ENCODE peak calls at places on chromosome 13, in five cellular contexts. G is activated T-helper 9 cell treated with anti-CD3 and anti-CD28 coated beads, Interleukin-2, amount 50 U/mL, for 16 hours; H is central memory CD4-positive, alpha-beta T cell; P is activated CD8-positive, alpha-beta memory T cell treated with anti-CD3 and anti-CD28 coated beads for 1 hour; S is HT-29. O is an unnamed sample.
A peak's percentile ranks its signal among the peaks of the same experiment; 100 is the strongest.

GRCh38 chr13:29550589-29550988 is 44.9 kb downstream of the SLC7A1 start:
- DNase-seq in S (no peak), H (no peak), G (no peak), P (no peak), O (no peak)

GRCh38 chr13:108495686-108496363 is 133.6 kb upstream of the MYO16 start:
- DNase-seq in P (no peak), S (no peak), G (no peak), H (peak; percentile 8), O (no peak)

GRCh38 chr13:111006508-111007031 is 91.7 kb upstream of the ANKRD10 start:
- DNase-seq in S (peak; percentile 42), H (no peak), P (no peak), G (no peak), O (peak; percentile 44)

GRCh38 chr13:27997904-27998522 is 9.5 kb upstream of the URAD start:
- DNase-seq in H (no peak), G (no peak), S (peak; percentile 95), P (no peak), O (no peak)

GRCh38 chr13:26475176-26476110 is 82.0 kb upstream of the WASF3 start:
- DNase-seq in G (no peak), S (no peak), P (no peak), H (no peak), O (no peak)

GRCh38 chr13:110185696-110186095 is 121.3 kb downstream of the COL4A1 start:
- DNase-seq in H (no peak), P (no peak), G (no peak), S (no peak), O (no peak)

GRCh38 chr13:48574036-48574796 is 41.3 kb upstream of the RCBTB2 start:
- DNase-seq in S (no peak), G (no peak), H (no peak), P (no peak), O (no peak)

GRCh38 chr13:76656496-76656895 is 229.7 kb downstream of the KCTD12 start:
- DNase-seq in H (no peak), P (no peak), G (no peak), S (no peak), O (no peak)

GRCh38 chr13:51422484-51422883 is 30.4 kb downstream of the INTS6 start:
- DNase-seq in S (no peak), H (no peak), P (no peak), G (no peak), O (no peak)

GRCh38 chr13:73035660-73036059 is 23.1 kb upstream of the KLF5 start:
- DNase-seq in P (no peak), S (no peak), G (no peak), H (no peak), O (no peak)

GRCh38 chr13:24271231-24271610 is 38.2 kb upstream of the C1QTNF9 start:
- DNase-seq in G (no peak), S (no peak), P (no peak), H (no peak), O (no peak)

GRCh38 chr13:24668511-24668910 is 11.7 kb upstream of the ATP12A start:
- DNase-seq in G (no peak), H (no peak), P (no peak), S (no peak), O (no peak)

GRCh38 chr13:39565036-39565949 is 37.7 kb downstream of the LHFPL6 start:
- DNase-seq in G (no peak), P (no peak), H (no peak), S (no peak), O (no peak)

GRCh38 chr13:51995677-51996551 is 15.3 kb downstream of the ATP7B start:
- DNase-seq in S (no peak), P (no peak), H (no peak), G (no peak), O (peak; percentile 43)

GRCh38 chr13:112506046-112506445 is 81.9 kb downstream of the TUBGCP3 start:
- DNase-seq in P (no peak), G (no peak), H (no peak), S (no peak), O (no peak)

GRCh38 chr13:67410645-67411044 is 180.5 kb upstream of the PCDH9 start:
- DNase-seq in G (no peak), P (no peak), S (no peak), H (no peak), O (no peak)

GRCh38 chr13:32086791-32087441 is 55.3 kb downstream of the FRY start:
- DNase-seq in H (no peak), P (no peak), S (no peak), G (no peak), O (peak; percentile 23)

O was measured in prostate gland.